ENCODE peak calls at places on chromosomes 1 and 21, in four cellular contexts. N is BE2C; Z is K562; G is CD4-positive, alpha-beta T cell. W is an unnamed sample.

GRCh38 chr1:24705260-24706073 is 39.8 kb upstream of the CLIC4 start:
- DNase-seq in N (peak), G (no peak), Z (peak), W (peak)

GRCh38 chr1:21613072-21613867 is 55.9 kb downstream of the RAP1GAP start:
- DNase-seq in G (no peak), Z (peak), N (no peak), W (no peak)

GRCh38 chr1:112237983-112238515 is 158.0 kb upstream of the CTTNBP2NL start:
- DNase-seq in Z (no peak), G (no peak), N (no peak), W (no peak)

GRCh38 chr1:111973150-111973549 is 16.3 kb downstream of the KCND3 start:
- DNase-seq in G (no peak), N (no peak), Z (no peak), W (no peak)

GRCh38 chr1:26387447-26387846 is 14.9 kb upstream of the ZNF683 start:
- DNase-seq in N (no peak), G (no peak), Z (peak), W (no peak)

GRCh38 chr1:214524824-214525223 is 26.6 kb downstream of the PTPN14 start:
- DNase-seq in N (no peak), Z (no peak), G (no peak), W (no peak)

GRCh38 chr1:43049487-43049886 is 90.8 kb upstream of the SLC2A1 start:
- DNase-seq in G (no peak), N (no peak), Z (no peak), W (no peak)

GRCh38 chr1:236575523-236575922 is 28.8 kb downstream of the HEATR1 start:
- DNase-seq in Z (no peak), G (no peak), N (no peak), W (no peak)

GRCh38 chr1:65830306-65830705 is 37.6 kb downstream of the PDE4B start:
- DNase-seq in N (no peak), Z (no peak), G (no peak), W (no peak)

GRCh38 chr1:214451591-214451990 is 99.8 kb downstream of the PTPN14 start:
- DNase-seq in N (no peak), G (no peak), Z (no peak), W (no peak)

GRCh38 chr1:22876359-22877111 is 96.1 kb downstream of the LACTBL1 start:
- DNase-seq in G (no peak), Z (no peak), N (peak), W (no peak)

GRCh38 chr21:22201142-22201541 is 1202.9 kb downstream of the NCAM2 start:
- DNase-seq in N (no peak), Z (no peak), G (no peak), W (no peak)

GRCh38 chr1:23591460-23592208 is 32.3 kb upstream of the ID3 start:
- DNase-seq in G (no peak), Z (no peak), N (no peak), W (no peak)

GRCh38 chr1:224697888-224698450 is 81.9 kb downstream of the CNIH3 start:
- DNase-seq in Z (no peak), N (no peak), G (no peak), W (no peak)

GRCh38 chr1:176111835-176112234 is 95.3 kb downstream of the COP1 start:
- DNase-seq in N (no peak), G (no peak), Z (no peak), W (no peak)

GRCh38 chr1:152777510-152778137 is 2.7 kb downstream of the LCE1F start:
- DNase-seq in Z (peak), N (peak), G (no peak), W (no peak)

GRCh38 chr1:42144336-42145189 is 8.6 kb upstream of the GUCA2B start:
- DNase-seq in Z (no peak), N (no peak), G (no peak), W (no peak)

GRCh38 chr1:33300673-33301072 is 20.2 kb downstream of the A3GALT2 start:
- DNase-seq in N (no peak), G (no peak), Z (no peak), W (no peak)

GRCh38 chr1:212691561-212692071 is 8.0 kb downstream of the BATF3 start:
- DNase-seq in Z (no peak), N (no peak), G (no peak), W (no peak)

GRCh38 chr1:213296558-213296957 is 245.5 kb downstream of the RPS6KC1 start:
- DNase-seq in Z (peak), N (no peak), G (no peak), W (no peak)

GRCh38 chr1:61120998-61121397 is 38.6 kb downstream of the NFIA start:
- DNase-seq in Z (peak), G (no peak), N (no peak), W (no peak)

GRCh38 chr1:30262158-30262557 is 461.2 kb downstream of the MATN1 start:
- DNase-seq in G (no peak), Z (no peak), N (no peak), W (no peak)

GRCh38 chr1:185816460-185816859 is 82.3 kb downstream of the HMCN1 start:
- DNase-seq in N (no peak), G (no peak), Z (no peak), W (no peak)

GRCh38 chr1:111769517-111770146 is 13.9 kb downstream of the DDX20 start:
- DNase-seq in G (peak), N (peak), Z (peak), W (no peak)

GRCh38 chr1:230668227-230668626 is 25.9 kb downstream of the COG2 start:
- DNase-seq in G (no peak), Z (no peak), N (no peak), W (no peak)

GRCh38 chr21:24310780-24311179 is 1296.5 kb downstream of the MRPL39 start:
- DNase-seq in G (no peak), N (no peak), Z (no peak), W (no peak)

GRCh38 chr1:107432108-107432507 is 291.3 kb downstream of the NTNG1 start:
- DNase-seq in N (no peak), G (no peak), Z (no peak), W (no peak)

GRCh38 chr1:58864654-58865053 is 80.8 kb upstream of the JUN start:
- DNase-seq in G (no peak), N (no peak), Z (no peak), W (no peak)

DNA sequence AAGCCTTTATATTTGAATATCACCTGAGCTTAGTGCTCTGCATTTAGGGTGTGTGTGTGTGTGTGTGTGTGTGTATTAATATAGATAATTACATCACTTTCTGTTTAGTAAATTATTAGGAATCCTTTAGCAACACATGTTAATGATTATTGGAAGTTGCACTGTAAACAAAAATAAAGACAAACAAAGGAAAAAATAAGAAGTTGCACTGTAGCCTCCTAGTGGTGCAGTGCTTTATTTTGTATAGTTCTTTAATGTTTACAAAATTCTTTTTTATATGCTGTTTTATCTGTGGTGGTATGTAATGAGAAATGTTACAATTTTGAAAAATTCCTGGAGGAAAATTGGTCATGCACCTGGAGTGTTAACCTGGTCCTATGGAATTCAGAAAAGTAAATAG is 69.2 kb downstream of the UBE4B start:
- DNase-seq in G (no peak), Z (no peak), N (no peak), W (no peak)
- TF ChIP-seq CTCF in G (no peak), Z (no peak), N (no peak), W (no peak)

GRCh38 chr1:150161747-150162581 is 12.2 kb downstream of the PLEKHO1 start:
- DNase-seq in G (no peak), Z (peak), N (no peak), W (no peak)
- TF ChIP-seq CTCF in G (peak), Z (peak), N (peak), W (no peak)

DNA sequence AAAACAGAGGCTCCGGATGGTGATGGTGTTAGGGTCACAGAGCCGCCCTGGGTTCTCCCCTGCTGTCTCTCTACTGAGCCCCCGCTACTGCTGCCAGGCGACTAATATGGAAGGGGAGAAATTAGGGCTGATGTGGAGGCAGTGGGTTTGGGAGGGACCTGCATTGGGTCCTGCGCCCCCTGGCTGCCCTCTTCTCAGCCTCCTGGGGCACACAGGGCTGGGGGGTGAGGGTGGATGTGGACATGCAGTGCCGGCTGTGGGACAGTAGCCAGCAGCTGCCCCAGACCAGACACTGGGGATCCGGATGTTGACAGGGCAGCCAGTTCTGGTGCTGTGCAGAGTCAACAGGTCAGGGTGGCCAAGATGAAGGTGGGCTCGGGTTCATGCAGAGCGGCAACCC is 1.5 kb upstream of the CLCNKB start:
- DNase-seq in Z (no peak), G (no peak), N (no peak), W (no peak)
- TF ChIP-seq CTCF in Z (peak), G (no peak), N (no peak), W (no peak)

DNA sequence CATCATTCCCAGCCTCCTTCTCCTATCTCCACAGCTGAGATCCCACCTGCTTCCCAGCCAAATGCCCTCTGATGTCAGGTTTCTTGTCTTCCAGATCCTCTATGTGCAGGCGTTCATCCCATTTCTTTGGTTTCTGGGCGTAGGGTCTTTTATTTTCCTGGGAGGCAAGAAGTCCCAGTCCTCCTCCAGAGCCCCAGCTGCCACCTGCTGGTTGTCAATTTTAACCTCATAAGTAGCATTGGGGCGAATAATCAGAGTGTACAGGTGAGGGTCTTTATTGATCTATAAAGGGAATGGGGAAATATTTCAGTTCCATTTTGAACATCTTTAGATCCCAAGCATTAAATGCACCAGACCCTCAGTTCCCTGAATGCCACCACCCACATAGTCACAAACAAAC is 47.2 kb upstream of the EPS15 start:
- DNase-seq in G (no peak), N (no peak), Z (no peak), W (no peak)
- TF ChIP-seq CTCF in G (no peak), N (no peak), Z (peak), W (no peak)

GRCh38 chr1:90434460-90434859 is 282.6 kb downstream of the BARHL2 start:
- DNase-seq in Z (peak), N (no peak), G (no peak), W (no peak)
- TF ChIP-seq CTCF in Z (peak), N (peak), G (no peak), W (no peak)

DNA sequence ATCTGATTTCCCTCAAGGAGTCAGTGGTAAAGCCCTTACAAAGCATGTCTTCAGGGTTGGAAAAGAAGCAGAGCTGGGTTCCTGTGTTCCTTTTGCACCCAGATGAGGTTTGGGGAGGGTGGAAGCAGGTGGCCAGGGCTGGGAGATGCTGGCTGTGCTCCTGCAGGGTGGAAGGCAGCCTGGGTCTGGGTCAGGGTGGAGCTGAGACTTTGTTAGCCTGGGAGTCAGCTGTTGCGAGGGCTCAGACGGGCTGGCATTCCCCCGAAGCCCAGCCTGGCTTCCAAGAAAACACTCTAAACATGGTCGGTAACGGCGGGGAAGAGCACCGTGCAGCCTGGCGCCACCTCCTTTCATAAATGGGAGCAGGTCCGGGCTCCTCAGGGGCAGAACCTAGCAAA is 43.7 kb upstream of the EPS8L3 start:
- DNase-seq in G (no peak), N (no peak), Z (no peak), W (no peak)
- TF ChIP-seq CTCF in G (no peak), N (no peak), Z (no peak), W (no peak)

GRCh38 chr1:71240656-71241055 is 159.8 kb upstream of the ZRANB2 start:
- DNase-seq in N (no peak), Z (no peak), G (no peak), W (no peak)

GRCh38 chr1:71242239-71242638 is 161.4 kb upstream of the ZRANB2 start:
- DNase-seq in N (no peak), Z (no peak), G (no peak), W (no peak)

GRCh38 chr1:71245246-71245645 is 164.4 kb upstream of the ZRANB2 start:
- DNase-seq in G (no peak), Z (no peak), N (no peak), W (no peak)
- TF ChIP-seq CTCF in G (no peak), Z (no peak), N (no peak), W (no peak)

DNA sequence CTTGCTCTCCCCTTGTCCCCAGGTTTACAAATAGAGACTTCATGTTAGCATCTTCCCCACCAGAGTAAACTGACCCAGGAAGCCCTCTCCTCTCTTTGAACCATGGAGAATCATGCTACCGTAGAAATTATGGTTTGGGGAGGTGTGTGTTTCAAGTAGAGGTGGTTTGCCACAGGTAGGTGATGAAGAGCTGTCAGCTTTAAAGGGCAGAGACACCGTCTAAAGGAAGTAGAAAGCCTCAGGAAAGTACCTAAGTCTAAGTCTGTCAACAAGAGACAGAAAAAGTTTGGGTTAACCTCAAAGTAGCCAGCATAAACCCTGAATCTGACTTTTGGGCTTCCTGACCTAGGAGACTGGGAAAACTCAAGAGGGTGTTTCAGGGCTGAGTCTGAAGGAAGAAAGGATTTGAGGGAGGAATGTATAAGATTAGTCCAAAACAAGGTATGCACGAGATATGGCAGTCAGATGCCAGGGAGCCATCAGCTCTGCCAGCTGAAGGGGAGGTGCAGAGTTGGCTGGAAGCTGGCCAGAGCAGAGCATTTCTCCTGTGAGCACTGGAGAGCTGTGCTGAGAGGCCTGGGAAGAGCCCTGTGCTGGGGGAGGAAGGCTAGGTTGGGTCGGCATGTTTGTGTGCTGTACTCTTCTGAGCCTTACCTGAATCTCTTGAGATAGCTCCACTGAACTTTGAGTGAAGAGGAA is 14.3 kb downstream of the ADAMTSL4 start:
- DNase-seq in G (no peak), N (peak), Z (peak), W (no peak)
- TF ChIP-seq CTCF in G (peak), N (no peak), Z (no peak), W (no peak)

GRCh38 chr21:44337428-44337827 is 1.8 kb downstream of the CFAP410 start:
- DNase-seq in N (no peak), G (no peak), Z (no peak), W (no peak)

GRCh38 chr21:44335266-44336059 is 3.7 kb downstream of the CFAP410 start:
- DNase-seq in G (no peak), Z (no peak), N (no peak), W (no peak)

GRCh38 chr21:44338971-44339910 is at the start of gene CFAP410:
- DNase-seq in G (peak), Z (peak), N (peak), W (peak)

GRCh38 chr21:44334637-44335030 is 4.6 kb downstream of the CFAP410 start:
- DNase-seq in Z (no peak), G (no peak), N (no peak), W (no peak)

GRCh38 chr21:44337941-44338895 is 972 bp downstream of the CFAP410 start:
- DNase-seq in N (peak), G (no peak), Z (peak), W (peak)
- TF ChIP-seq CTCF in N (peak), G (no peak), Z (peak), W (no peak)